ENCODE peak calls at places on chromosome 14, in seven cellular contexts. Z is dorsolateral prefrontal cortex, U is tibial artery, Q is brain microvascular endothelial cell, M is AG04450, A is WTC11, O is OCI-LY7. I is an unnamed sample.

GRCh38 chr14:37592288-37593274 is 2.5 kb downstream of the FOXA1 start:
- DNase-seq in Q (no peak), U (no peak), Z (no peak), M (no peak), O (no peak), A (peak), I (peak)

GRCh38 chr14:93068721-93069120 is 47.0 kb downstream of the ITPK1 start:
- DNase-seq in U (no peak), Q (no peak), A (no peak), M (no peak), O (no peak), Z (peak), I (no peak)

GRCh38 chr14:93537962-93538361 is 107.2 kb downstream of the UNC79 start:
- DNase-seq in Q (no peak), U (no peak), Z (no peak), M (no peak), A (peak), O (no peak), I (no peak)

GRCh38 chr14:35369701-35370191 is 34.8 kb downstream of the NFKBIA start:
- DNase-seq in Z (no peak), A (no peak), M (no peak), U (no peak), O (no peak), Q (no peak), I (no peak)

GRCh38 chr14:72600551-72601330 is 293.2 kb downstream of the DPF3 start:
- DNase-seq in M (no peak), A (no peak), Q (no peak), U (peak), Z (no peak), O (no peak), I (no peak)

GRCh38 chr14:103890836-103891666 is 37.2 kb upstream of the TDRD9 start:
- DNase-seq in A (no peak), Z (no peak), U (no peak), M (no peak), Q (no peak), O (no peak), I (no peak)

GRCh38 chr14:51020024-51020710 is 74.7 kb downstream of the TRIM9 start:
- DNase-seq in U (no peak), M (no peak), Z (no peak), A (no peak), O (no peak), Q (peak), I (no peak)

GRCh38 chr14:70873627-70874026 is 33.6 kb upstream of the PCNX1 start:
- DNase-seq in Q (no peak), M (no peak), O (peak), Z (no peak), A (no peak), U (no peak), I (no peak)

GRCh38 chr14:77485256-77485655 is 13.4 kb downstream of the ISM2 start:
- DNase-seq in U (no peak), Z (no peak), M (no peak), A (no peak), O (no peak), Q (no peak), I (no peak)

GRCh38 chr14:99522457-99522891 is 41.3 kb downstream of the CCNK start:
- DNase-seq in U (no peak), A (no peak), Q (peak), M (peak), O (no peak), Z (no peak), I (no peak)

GRCh38 chr14:99124482-99125104 is 147.4 kb downstream of the BCL11B start:
- DNase-seq in A (no peak), Z (no peak), Q (no peak), M (no peak), U (no peak), O (no peak), I (no peak)

GRCh38 chr14:95564060-95564459 is 29.2 kb downstream of the GLRX5 start:
- DNase-seq in A (no peak), M (no peak), U (no peak), Z (no peak), Q (no peak), O (no peak), I (no peak)

GRCh38 chr14:69464829-69465228 is 19.7 kb upstream of the PLEKHD1 start:
- DNase-seq in Q (peak), A (no peak), U (no peak), O (no peak), M (peak), Z (no peak), I (no peak)

GRCh38 chr14:99791476-99792283 is 1.5 kb upstream of the EML1 start:
- DNase-seq in O (no peak), Q (no peak), A (no peak), Z (no peak), U (no peak), M (no peak), I (no peak)

GRCh38 chr14:38254565-38255407 is 1.1 kb downstream of the CLEC14A start:
- DNase-seq in A (peak), Q (no peak), O (no peak), U (no peak), Z (peak), M (no peak), I (no peak)

GRCh38 chr14:58805057-58805456 is 167.3 kb downstream of the DACT1 start:
- DNase-seq in Q (no peak), Z (no peak), O (no peak), A (no peak), M (no peak), U (peak), I (no peak)

GRCh38 chr14:78959674-78960264 is 789.6 kb downstream of the NRXN3 start:
- DNase-seq in Q (peak), O (peak), Z (peak), U (peak), M (peak), A (peak), I (peak)

GRCh38 chr14:101707863-101708620 is 53.5 kb upstream of the PPP2R5C start:
- DNase-seq in M (no peak), A (no peak), Z (no peak), Q (no peak), U (no peak), O (no peak), I (no peak)

GRCh38 chr14:57982802-57983201 is 116.9 kb upstream of the SLC35F4 start:
- DNase-seq in A (peak), O (no peak), U (no peak), Z (peak), M (no peak), Q (no peak), I (no peak)

GRCh38 chr14:22151091-22151490 is 437.9 kb downstream of the DAD1 start:
- DNase-seq in Q (no peak), Z (no peak), A (no peak), M (no peak), U (no peak), O (no peak), I (no peak)

GRCh38 chr14:99393059-99393655 is 87.5 kb downstream of the SETD3 start:
- DNase-seq in Z (no peak), O (peak), U (no peak), A (peak), Q (no peak), M (no peak), I (no peak)

GRCh38 chr14:76098916-76099675 is 52.6 kb upstream of the GPATCH2L start:
- DNase-seq in M (no peak), Q (no peak), Z (no peak), U (no peak), A (no peak), O (no peak), I (no peak)

GRCh38 chr14:35390577-35391387 is 13.8 kb downstream of the NFKBIA start:
- DNase-seq in O (no peak), U (no peak), A (no peak), Z (no peak), Q (peak), M (no peak), I (no peak)

GRCh38 chr14:104432611-104433231 is 146.8 kb upstream of the C14orf180 start:
- DNase-seq in O (no peak), A (peak), Z (no peak), M (no peak), U (no peak), Q (no peak), I (no peak)

GRCh38 chr14:23567186-23568020 is at the start of gene AP1G2:
- DNase-seq in A (peak), M (no peak), Z (peak), Q (peak), U (peak), O (peak), I (peak)

GRCh38 chr14:95260537-95261440 is 58.9 kb downstream of the CLMN start:
- DNase-seq in O (no peak), Z (no peak), M (no peak), U (no peak), A (no peak), Q (peak), I (no peak)

DNA sequence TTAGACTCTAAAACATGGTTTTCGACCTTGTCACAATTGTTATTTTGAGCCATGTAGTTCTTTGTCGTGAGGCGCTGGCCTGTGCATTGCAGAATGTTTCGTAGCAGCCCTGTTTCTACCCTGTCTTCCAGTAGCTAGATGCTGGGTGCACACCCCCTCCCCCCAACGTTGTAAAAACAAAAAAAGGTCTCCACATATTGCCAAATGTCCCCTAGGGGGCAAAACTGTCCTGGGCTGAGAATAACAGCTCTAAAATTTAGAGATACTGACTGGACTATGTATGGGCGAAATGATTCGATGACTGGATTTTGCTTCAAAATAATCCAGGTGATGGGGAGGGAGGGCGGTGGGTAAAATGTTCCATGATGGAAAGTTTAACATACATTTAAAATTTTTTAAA is 126.1 kb upstream of the FUT8 start:
- DNase-seq in O (peak), Q (no peak), U (no peak), Z (no peak), M (no peak), A (no peak), I (no peak)
- TF ChIP-seq CTCF in O (peak), Q (peak), U (no peak), Z (peak), M (peak), A (no peak), I (peak)

GRCh38 chr14:91354221-91354916 is 63.3 kb downstream of the CCDC88C start:
- DNase-seq in A (no peak), Z (peak), M (no peak), O (peak), U (no peak), Q (no peak), I (no peak)

GRCh38 chr14:91352696-91353692 is 64.6 kb downstream of the CCDC88C start:
- DNase-seq in A (no peak), O (peak), Z (no peak), Q (no peak), U (no peak), M (no peak), I (no peak)

GRCh38 chr14:91356218-91356763 is 61.3 kb downstream of the CCDC88C start:
- DNase-seq in O (peak), U (no peak), Q (no peak), A (no peak), Z (no peak), M (no peak), I (no peak)

GRCh38 chr14:91357272-91357671 is 60.3 kb downstream of the CCDC88C start:
- DNase-seq in Q (no peak), A (no peak), U (no peak), Z (no peak), O (peak), M (no peak), I (no peak)

GRCh38 chr14:91354979-91355685 is 62.5 kb downstream of the CCDC88C start:
- DNase-seq in M (no peak), A (peak), Q (no peak), O (peak), U (no peak), Z (no peak), I (peak)
- TF ChIP-seq CTCF in M (no peak), A (peak), Q (peak), O (peak), U (no peak), Z (no peak), I (peak)

DNA sequence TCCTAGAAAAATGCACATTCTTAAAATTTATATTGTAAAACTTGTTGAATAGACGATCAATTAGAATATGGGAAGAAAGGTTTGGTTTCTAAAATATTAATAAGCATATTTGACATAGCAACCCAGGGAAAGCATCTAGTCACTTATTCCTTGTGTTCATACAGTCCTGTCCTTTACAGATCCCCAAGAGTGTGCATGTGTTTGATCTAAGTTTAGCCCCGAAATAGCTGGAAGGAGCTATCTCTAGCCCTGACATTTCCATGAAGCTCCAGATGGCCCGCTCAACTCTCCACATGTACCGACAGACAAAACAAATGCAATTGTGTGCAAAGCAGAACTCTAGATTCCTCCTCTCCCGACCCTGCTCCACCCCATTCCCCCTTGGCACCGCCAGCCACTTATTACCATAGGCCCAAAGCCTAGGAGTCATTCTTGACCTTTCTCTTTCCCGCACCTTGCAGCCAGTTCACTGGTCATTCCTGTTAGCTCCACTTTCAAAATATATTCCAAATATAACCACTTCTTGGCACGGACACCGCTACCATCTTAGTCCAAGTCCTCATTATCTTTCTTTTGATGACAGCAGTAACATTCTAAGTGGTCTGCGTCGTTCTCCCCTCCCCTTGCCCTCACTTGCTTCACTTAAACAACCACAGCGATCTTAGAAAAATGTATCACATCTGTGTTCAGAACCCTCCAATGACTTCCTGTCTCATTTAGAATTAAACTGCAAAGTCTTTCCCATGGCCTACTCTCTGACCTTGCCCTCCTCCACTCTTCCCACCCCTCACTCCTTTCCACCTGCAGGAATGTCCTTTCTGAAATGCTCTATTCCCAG is 45.5 kb upstream of the GZMB start:
- DNase-seq in Z (no peak), U (no peak), A (no peak), O (no peak), M (no peak), Q (no peak), I (no peak)
- TF ChIP-seq CTCF in Z (no peak), U (no peak), A (peak), O (no peak), M (no peak), Q (no peak), I (no peak)

GRCh38 chr14:89251066-89251465 is 166.0 kb downstream of the FOXN3 start:
- DNase-seq in O (no peak), Z (no peak), Q (peak), A (no peak), U (no peak), M (no peak), I (no peak)

GRCh38 chr14:89255852-89256251 is 161.2 kb downstream of the FOXN3 start:
- DNase-seq in A (no peak), M (no peak), U (no peak), Z (no peak), Q (no peak), O (no peak), I (no peak)

GRCh38 chr14:89254201-89254919 is 162.7 kb downstream of the FOXN3 start:
- DNase-seq in M (no peak), Z (no peak), Q (no peak), A (no peak), O (no peak), U (no peak), I (no peak)

GRCh38 chr14:89255012-89255411 is 162.0 kb downstream of the FOXN3 start:
- DNase-seq in U (no peak), A (no peak), M (no peak), O (no peak), Z (no peak), Q (no peak), I (no peak)

GRCh38 chr14:89252887-89253532 is 164.0 kb downstream of the FOXN3 start:
- DNase-seq in A (peak), M (no peak), Z (no peak), Q (no peak), O (no peak), U (peak), I (no peak)
- TF ChIP-seq CTCF in A (no peak), M (no peak), Z (no peak), Q (peak), O (no peak), U (peak), I (no peak)

GRCh38 chr14:82055511-82055910 is 521.9 kb upstream of the SEL1L start:
- DNase-seq in Q (no peak), M (no peak), A (no peak), O (no peak), U (no peak), Z (no peak), I (no peak)

GRCh38 chr14:82060219-82060618 is 526.6 kb upstream of the SEL1L start:
- DNase-seq in U (no peak), Q (no peak), M (no peak), Z (no peak), O (no peak), A (no peak), I (no peak)
- TF ChIP-seq CTCF in U (no peak), Q (no peak), M (no peak), Z (no peak), O (no peak), A (no peak), I (no peak)

GRCh38 chr14:106530423-106531107 is 1004.2 kb downstream of the TMEM121 start:
- DNase-seq in M (no peak), Q (no peak), A (no peak), Z (no peak), U (no peak), O (peak), I (no peak)
- TF ChIP-seq CTCF in M (no peak), Q (peak), A (no peak), Z (no peak), U (no peak), O (peak), I (no peak)

GRCh38 chr14:60980811-60981625 is at the start of the genes SLC38A6 and TRMT5:
- DNase-seq in A (peak), M (peak), U (peak), O (peak), Z (peak), Q (peak), I (peak)
- TF ChIP-seq CTCF in A (no peak), M (no peak), U (no peak), O (no peak), Z (no peak), Q (no peak), I (no peak)